ENCODE peak calls at places on chromosomes 1 and 21, in five cellular contexts. Q, X, S, U and Y are unnamed samples.

GRCh38 chr1:66980745-66981367 is 56.1 kb downstream of the MIER1 start:
- DNase-seq in Q (no peak), X (no peak), S (no peak), U (no peak), Y (no peak)

GRCh38 chr1:66278260-66279046 is 255.5 kb upstream of the SGIP1 start:
- DNase-seq in Q (no peak), X (no peak), S (no peak), U (no peak), Y (no peak)

GRCh38 chr1:112614460-112615065 is 4.4 kb downstream of the ST7L start:
- DNase-seq in Q (peak; percentile 38), X (no peak), S (peak; percentile 16), U (peak; percentile 10), Y (no peak)

GRCh38 chr1:205800973-205801703 is 11.9 kb downstream of the SLC41A1 start:
- DNase-seq in Q (no peak), X (no peak), S (no peak), U (no peak), Y (no peak)

GRCh38 chr1:77605246-77606026 is 77.0 kb downstream of the ZZZ3 start:
- DNase-seq in Q (no peak), X (peak; percentile 78), S (no peak), U (peak; percentile 51), Y (peak; percentile 75)

GRCh38 chr1:40140211-40140709 is 20.9 kb upstream of the RLF start:
- DNase-seq in Q (no peak), X (no peak), S (no peak), U (peak; percentile 51), Y (no peak)

GRCh38 chr21:20592482-20592881 is 405.7 kb upstream of the NCAM2 start:
- DNase-seq in Q (no peak), X (no peak), S (no peak), U (no peak), Y (no peak)

GRCh38 chr1:46550751-46551231 is 656 bp downstream of the KNCN start:
- DNase-seq in Q (no peak), X (no peak), S (no peak), U (no peak), Y (no peak)

GRCh38 chr1:236451796-236452373 is 57.8 kb downstream of the EDARADD start:
- DNase-seq in Q (peak; percentile 52), X (no peak), S (peak; percentile 74), U (peak; percentile 27), Y (no peak)

GRCh38 chr1:45804671-45804973 is 1.2 kb downstream of the MAST2 start:
- DNase-seq in Q (no peak), X (no peak), S (no peak), U (no peak), Y (no peak)

GRCh38 chr1:85049735-85050166 is 1.5 kb upstream of the MCOLN3 start:
- DNase-seq in Q (no peak), X (no peak), S (no peak), U (no peak), Y (no peak)

GRCh38 chr1:47681735-47682134 is 243.9 kb downstream of the FOXD2 start:
- DNase-seq in Q (no peak), X (peak; percentile 35), S (no peak), U (no peak), Y (peak; percentile 58)

GRCh38 chr1:145720556-145720877 is 1.2 kb downstream of the CD160 start:
- DNase-seq in Q (no peak), X (no peak), S (no peak), U (peak; percentile 12), Y (no peak)

GRCh38 chr1:192807221-192807967 is 1.4 kb upstream of the RGS2 start:
- DNase-seq in Q (no peak), X (no peak), S (no peak), U (no peak), Y (no peak)

GRCh38 chr21:40714516-40714915 is 132.4 kb downstream of the DSCAM start:
- DNase-seq in Q (no peak), X (no peak), S (no peak), U (no peak), Y (no peak)

GRCh38 chr1:41103761-41104160 is 82.2 kb upstream of the SLFNL1 start:
- DNase-seq in Q (no peak), X (no peak), S (no peak), U (no peak), Y (no peak)